ENCODE peak calls at places on chromosomes 11 and 22, in five cellular contexts. K is kidney epithelial cell, T is psoas muscle, O is ovary, V is GM23338. Y is an unnamed sample.

GRCh38 chr22:43326342-43326825 is 16.8 kb downstream of the SCUBE1 start:
- DNase-seq in O (no peak), K (no peak), V (no peak), T (no peak), Y (no peak)

GRCh38 chr11:63763506-63764200 is 4.9 kb downstream of the ZFTA start:
- DNase-seq in V (peak), K (no peak), T (peak), O (peak), Y (no peak)

GRCh38 chr11:72591785-72592490 is 82.3 kb downstream of the PDE2A start:
- DNase-seq in K (no peak), T (no peak), O (no peak), V (no peak), Y (no peak)

GRCh38 chr11:94826415-94826814 is 58.3 kb downstream of the AMOTL1 start:
- DNase-seq in O (no peak), K (no peak), V (peak), T (no peak), Y (no peak)

GRCh38 chr11:130103296-130103814 is 33.7 kb downstream of the APLP2 start:
- DNase-seq in V (no peak), K (peak), T (no peak), O (no peak), Y (no peak)

GRCh38 chr11:7414729-7415536 is 70.4 kb upstream of the OLFML1 start:
- DNase-seq in K (no peak), V (peak), T (no peak), O (no peak), Y (no peak)

GRCh38 chr11:117000039-117000740 is 98.0 kb downstream of the SIK3 start:
- DNase-seq in O (no peak), K (no peak), V (no peak), T (no peak), Y (no peak)

GRCh38 chr11:17848709-17849108 is 114.1 kb downstream of the KCNC1 start:
- DNase-seq in T (no peak), K (no peak), O (no peak), V (no peak), Y (no peak)

GRCh38 chr11:9530901-9531625 is 42.4 kb upstream of the WEE1 start:
- DNase-seq in O (no peak), K (no peak), V (no peak), T (no peak), Y (no peak)

GRCh38 chr11:4072668-4073285 is 21.8 kb upstream of the RRM1 start:
- DNase-seq in O (peak), K (no peak), T (no peak), V (peak), Y (no peak)

GRCh38 chr11:35623708-35624168 is 5.5 kb downstream of the FJX1 start:
- DNase-seq in K (peak), O (no peak), T (no peak), V (no peak), Y (no peak)

GRCh38 chr11:107608809-107609208 is 17.9 kb downstream of the ELMOD1 start:
- DNase-seq in O (no peak), T (no peak), V (no peak), K (no peak), Y (no peak)

GRCh38 chr11:12090761-12091261 is 19.6 kb upstream of the MICAL2 start:
- DNase-seq in T (no peak), O (no peak), K (no peak), V (no peak), Y (no peak)

GRCh38 chr11:116836648-116837023 is 786 bp downstream of the APOA1 start:
- DNase-seq in K (no peak), O (no peak), V (no peak), T (no peak), Y (no peak)

GRCh38 chr11:82356316-82356715 is 377.3 kb downstream of the FAM181B start:
- DNase-seq in O (no peak), V (no peak), K (no peak), T (no peak), Y (no peak)

GRCh38 chr11:86176165-86176884 is 68.2 kb upstream of the EED start:
- DNase-seq in K (no peak), O (no peak), T (no peak), V (no peak), Y (no peak)

GRCh38 chr22:30667092-30667485 is 586 bp downstream of the DUSP18 start:
- DNase-seq in V (no peak), T (no peak), O (no peak), K (no peak), Y (no peak)

GRCh38 chr11:121435132-121435531 is 17.0 kb upstream of the SORL1 start:
- DNase-seq in V (no peak), T (no peak), K (no peak), O (no peak), Y (no peak)

GRCh38 chr22:22687638-22688500 is 43.5 kb downstream of the GGTLC2 start:
- DNase-seq in K (no peak), O (peak), V (peak), T (no peak), Y (no peak)

GRCh38 chr11:17972987-17973386 is 39.9 kb downstream of the SERGEF start:
- DNase-seq in V (peak), O (peak), K (peak), T (peak), Y (no peak)

GRCh38 chr11:1090600-1091331 is 16.1 kb downstream of the MUC2 start:
- DNase-seq in O (no peak), V (no peak), K (no peak), T (no peak), Y (no peak)

GRCh38 chr11:43992138-43992537 is 49.7 kb downstream of the C11orf96 start:
- DNase-seq in O (no peak), V (no peak), K (no peak), T (no peak), Y (no peak)

GRCh38 chr11:123521930-123522329 is 91.9 kb downstream of the GRAMD1B start:
- DNase-seq in O (no peak), V (no peak), T (no peak), K (no peak), Y (no peak)

GRCh38 chr22:49705631-49706352 is 121.9 kb downstream of the BRD1 start:
- DNase-seq in T (no peak), K (no peak), V (no peak), O (no peak), Y (no peak)

GRCh38 chr11:21430532-21430931 is 761.1 kb downstream of the NELL1 start:
- DNase-seq in T (no peak), V (no peak), K (no peak), O (no peak), Y (no peak)

GRCh38 chr11:67303989-67304411 is 670 bp downstream of the SSH3 start:
- DNase-seq in K (no peak), T (peak), V (peak), O (no peak), Y (no peak)

GRCh38 chr11:34654491-34655334 is 33.8 kb downstream of the EHF start:
- DNase-seq in O (no peak), V (peak), K (no peak), T (peak), Y (no peak)

GRCh38 chr11:116312560-116313340 is 460.0 kb downstream of the BUD13 start:
- DNase-seq in O (peak), K (no peak), V (peak), T (peak), Y (no peak)

GRCh38 chr11:78218707-78219492 is 30.2 kb downstream of the USP35 start:
- DNase-seq in O (no peak), T (no peak), K (no peak), V (no peak), Y (no peak)

GRCh38 chr11:46382644-46383403 is 1.4 kb downstream of the MDK start:
- DNase-seq in K (no peak), T (peak), O (no peak), V (peak), Y (no peak)

GRCh38 chr11:74347381-74347780 is 35.9 kb upstream of the P4HA3 start:
- DNase-seq in T (no peak), O (no peak), V (no peak), K (no peak), Y (no peak)

GRCh38 chr11:72519220-72519881 is 85.0 kb upstream of the CLPB start:
- DNase-seq in V (no peak), O (no peak), T (no peak), K (no peak), Y (no peak)

GRCh38 chr11:4881860-4882500 is at the start of gene OR51T1:
- DNase-seq in T (no peak), K (no peak), O (no peak), V (no peak), Y (no peak)

GRCh38 chr22:31313366-31314147 is 21.3 kb upstream of the PIK3IP1 start:
- DNase-seq in V (peak), T (peak), O (peak), K (no peak), Y (no peak)

GRCh38 chr11:96012086-96012824 is 88.3 kb upstream of the MTMR2 start:
- DNase-seq in O (no peak), K (peak), V (peak), T (no peak), Y (peak)
- TF ChIP-seq CTCF in O (no peak), K (peak), V (peak), T (peak), Y (peak)

GRCh38 chr22:45237065-45237990 is 3.4 kb downstream of the KIAA0930 start:
- DNase-seq in O (no peak), T (no peak), K (no peak), V (no peak), Y (no peak)
- H3K4me3 ChIP-seq in O (no peak), T (no peak), K (no peak), V (no peak), Y (no peak)

GRCh38 chr22:19800761-19801244 is 40.2 kb downstream of the TBX1 start:
- DNase-seq in O (no peak), T (peak), V (peak), K (no peak), Y (no peak)
- TF ChIP-seq CTCF in O (no peak), T (peak), V (peak), K (peak), Y (peak)

DNA sequence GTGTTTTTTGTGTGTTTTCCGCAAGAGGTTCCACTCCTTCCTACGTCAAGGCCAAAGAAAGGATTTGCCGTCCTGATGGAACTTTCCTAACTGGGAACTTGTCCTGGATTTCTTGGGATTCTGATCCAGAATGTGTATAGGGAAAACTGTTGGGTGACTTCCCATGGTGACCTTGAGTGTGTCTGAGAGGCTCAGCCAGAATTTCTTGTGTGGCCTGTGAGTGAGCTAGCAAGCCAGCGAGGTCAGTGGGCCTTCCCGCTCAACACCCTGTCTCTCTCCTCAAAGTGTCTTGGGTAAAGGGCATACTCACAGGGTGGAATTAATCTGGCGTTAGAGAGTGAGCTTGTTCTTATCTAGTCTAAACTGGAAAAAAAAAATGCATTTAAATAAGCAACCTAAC is 20.3 kb downstream of the ZNRF3 start:
- DNase-seq in T (no peak), O (peak), K (no peak), V (no peak), Y (no peak)
- H3K4me3 ChIP-seq in T (no peak), O (no peak), K (no peak), V (no peak), Y (no peak)

Y was measured in epithelial cell of proximal tubule.